ENCODE peak calls at places on chromosomes 12 and 14, in six cellular contexts. G, S, Q, M, X and Z are unnamed samples.

GRCh38 chr12:113299619-113300237 is 35.2 kb downstream of the SLC8B1 start:
- DNase-seq in G (peak), S (peak), Q (no peak), M (peak), X (no peak), Z (peak)

GRCh38 chr12:65911321-65911720 is 87.0 kb downstream of the HMGA2 start:
- DNase-seq in G (peak), S (no peak), Q (peak), M (peak), X (no peak), Z (peak)

GRCh38 chr12:15726029-15726756 is 63.0 kb downstream of the EPS8 start:
- DNase-seq in G (no peak), S (no peak), Q (no peak), M (no peak), X (no peak), Z (no peak)

GRCh38 chr12:26226629-26227375 is 31.4 kb downstream of the SSPN start:
- DNase-seq in G (peak), S (no peak), Q (no peak), M (peak), X (no peak), Z (no peak)

GRCh38 chr12:12442548-12443071 is 85.7 kb downstream of the BORCS5 start:
- DNase-seq in G (peak), S (peak), Q (no peak), M (no peak), X (no peak), Z (peak)

GRCh38 chr14:104735830-104736642 is 12.0 kb downstream of the ADSS1 start:
- DNase-seq in G (peak), S (no peak), Q (no peak), M (peak), X (no peak), Z (peak)

GRCh38 chr12:29253916-29254625 is 105.0 kb downstream of the FAR2 start:
- DNase-seq in G (no peak), S (no peak), Q (no peak), M (no peak), X (no peak), Z (no peak)

GRCh38 chr14:64117671-64118402 is 176.3 kb downstream of the ESR2 start:
- DNase-seq in G (peak), S (no peak), Q (no peak), M (peak), X (no peak), Z (peak)

GRCh38 chr14:75141967-75142366 is 15.1 kb upstream of the NEK9 start:
- DNase-seq in G (peak), S (no peak), Q (peak), M (peak), X (no peak), Z (no peak)

GRCh38 chr14:72745546-72745945 is 148.4 kb downstream of the DPF3 start:
- DNase-seq in G (peak), S (peak), Q (no peak), M (peak), X (no peak), Z (no peak)

GRCh38 chr12:51820721-51821422 is 27.6 kb downstream of the FIGNL2 start:
- DNase-seq in G (no peak), S (peak), Q (peak), M (no peak), X (peak), Z (no peak)

GRCh38 chr14:89600950-89601826 is 184.2 kb upstream of the FOXN3 start:
- DNase-seq in G (peak), S (no peak), Q (no peak), M (no peak), X (no peak), Z (no peak)

GRCh38 chr12:113392988-113393579 is 10.6 kb downstream of the SDS start:
- DNase-seq in G (no peak), S (no peak), Q (peak), M (no peak), X (no peak), Z (no peak)

GRCh38 chr12:49294086-49294803 is 702 bp upstream of the PRPH start:
- DNase-seq in G (no peak), S (no peak), Q (no peak), M (no peak), X (no peak), Z (no peak)

GRCh38 chr12:108646597-108647190 is 13.0 kb upstream of the SELPLG start:
- DNase-seq in G (peak), S (no peak), Q (no peak), M (no peak), X (no peak), Z (no peak)

GRCh38 chr14:32648434-32648833 is 290.2 kb upstream of the NPAS3 start:
- DNase-seq in G (no peak), S (no peak), Q (no peak), M (peak), X (no peak), Z (no peak)

GRCh38 chr14:93113678-93114067 is 2.1 kb downstream of the ITPK1 start:
- DNase-seq in G (no peak), S (no peak), Q (no peak), M (no peak), X (no peak), Z (no peak)

GRCh38 chr14:41457393-41457792 is 149.3 kb upstream of the LRFN5 start:
- DNase-seq in G (no peak), S (no peak), Q (no peak), M (no peak), X (no peak), Z (no peak)

GRCh38 chr12:124321556-124322270 is 26.8 kb downstream of the RFLNA start:
- DNase-seq in G (no peak), S (no peak), Q (no peak), M (peak), X (no peak), Z (no peak)

GRCh38 chr12:80643961-80644360 is 63.5 kb upstream of the MYF6 start:
- DNase-seq in G (no peak), S (no peak), Q (no peak), M (no peak), X (no peak), Z (no peak)

GRCh38 chr14:80419769-80420168 is 208.5 kb upstream of the DIO2 start:
- DNase-seq in G (no peak), S (no peak), Q (no peak), M (no peak), X (no peak), Z (no peak)

GRCh38 chr12:116713529-116713928 is 24.3 kb downstream of the SPRING1 start:
- DNase-seq in G (no peak), S (no peak), Q (no peak), M (no peak), X (no peak), Z (no peak)